ENCODE peak calls at places on chromosome 18, in six cellular contexts. Z is mesenchymal stem cell; J is A549; I is naive thymus-derived CD4-positive, alpha-beta T cell; K is Peyer's patch; A is skeletal muscle cell. P is an unnamed sample.
A peak's percentile ranks its signal among the peaks of the same experiment; 100 is the strongest.

GRCh38 chr18:60372598-60372997 is at the start of gene MC4R:
- DNase-seq in K (no peak), J (peak; percentile 12), Z (peak; percentile 74), A (peak; percentile 72), I (no peak), P (peak; percentile 86)

GRCh38 chr18:489244-490023 is 11.1 kb downstream of the COLEC12 start:
- DNase-seq in I (no peak), K (no peak), Z (peak; percentile 66), A (no peak), J (no peak), P (peak; percentile 57)

GRCh38 chr18:24234850-24235418 is 96.1 kb downstream of the CABYR start:
- DNase-seq in Z (no peak), J (no peak), A (no peak), I (no peak), K (no peak), P (no peak)

GRCh38 chr18:37156330-37156942 is 327.5 kb downstream of the KIAA1328 start:
- DNase-seq in I (no peak), K (no peak), A (no peak), J (no peak), Z (peak; percentile 1), P (no peak)

GRCh38 chr18:79575891-79576685 is 103.5 kb upstream of the CTDP1 start:
- DNase-seq in A (peak; percentile 27), K (peak; percentile 46), I (no peak), Z (no peak), J (no peak), P (peak; percentile 64)

GRCh38 chr18:36352384-36352783 is 54.9 kb downstream of the FHOD3 start:
- DNase-seq in I (no peak), K (no peak), Z (peak; percentile 29), J (no peak), A (peak; percentile 81), P (peak; percentile 90)

GRCh38 chr18:31683968-31684278 is 458 bp downstream of the B4GALT6 start:
- DNase-seq in I (no peak), Z (no peak), K (no peak), J (no peak), A (no peak), P (peak; percentile 35)

GRCh38 chr18:41504316-41504715 is 450.7 kb upstream of the PIK3C3 start:
- DNase-seq in Z (no peak), K (no peak), J (no peak), A (no peak), I (no peak), P (no peak)

GRCh38 chr18:8480506-8481328 is 128.5 kb upstream of the RAB12 start:
- DNase-seq in K (peak; percentile 41), A (no peak), I (no peak), J (peak; percentile 36), Z (peak; percentile 55), P (peak; percentile 74)

GRCh38 chr18:5894613-5895299 is 566 bp downstream of the TMEM200C start:
- DNase-seq in A (no peak), Z (no peak), J (no peak), K (no peak), I (no peak), P (no peak)
- H3K4me3 ChIP-seq in A (peak overlapping the region; percentile 34), Z (peak overlapping the region; percentile 33), J (peak overlapping the region; percentile 45), K (peak overlapping the region; percentile 27), I (no peak overlapping the region), P (peak overlapping the region; percentile 65)

GRCh38 chr18:72866901-72867701 is 686 bp downstream of the NETO1 start:
- DNase-seq in A (no peak), Z (peak; percentile 10), I (no peak), J (no peak), K (no peak), P (peak; percentile 49)
- H3K4me3 ChIP-seq in A (peak overlapping the region; percentile 47), Z (peak overlapping the region; percentile 66), I (no peak overlapping the region), J (peak overlapping the region; percentile 34), K (no peak overlapping the region), P (peak overlapping the region; percentile 65)

GRCh38 chr18:59218018-59218417 is 1.9 kb upstream of the GRP start:
- DNase-seq in J (no peak), K (no peak), A (no peak), I (no peak), Z (no peak), P (no peak)

GRCh38 chr18:59220784-59221765 is 1.1 kb downstream of the GRP start:
- DNase-seq in I (no peak), Z (no peak), A (no peak), J (no peak), K (no peak), P (no peak)

GRCh38 chr18:59220164-59220783 is 316 bp downstream of the GRP start:
- DNase-seq in Z (no peak), K (no peak), I (no peak), J (no peak), A (no peak), P (peak; percentile 3)

GRCh38 chr18:59222341-59222740 is 2.4 kb downstream of the GRP start:
- DNase-seq in K (no peak), I (no peak), A (no peak), Z (no peak), J (no peak), P (no peak)

DNA sequence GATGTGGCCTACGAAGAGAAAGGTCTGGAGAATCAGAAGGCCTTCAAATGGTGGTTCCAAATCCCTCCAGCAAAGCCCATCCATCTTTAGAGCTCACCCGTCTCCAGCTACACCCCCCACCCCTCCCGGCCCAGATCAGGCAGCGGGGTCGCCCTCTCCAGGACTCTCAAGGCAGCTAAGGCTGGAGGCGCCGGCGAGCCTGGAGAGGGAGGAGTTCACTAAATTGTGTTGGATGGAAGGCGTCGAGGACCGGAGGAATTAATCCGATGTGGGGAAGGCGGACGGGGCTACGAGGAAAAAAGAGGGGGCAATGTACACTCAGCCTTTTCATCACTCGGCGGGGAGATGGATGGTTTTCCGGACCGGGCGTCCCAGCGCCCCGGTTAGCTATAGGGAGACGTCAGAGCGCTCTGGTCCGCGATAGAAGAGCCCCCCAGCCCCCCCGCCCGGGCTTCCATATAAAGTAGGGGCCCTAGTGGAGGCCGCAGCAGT is at the start of gene GRP:
- DNase-seq in Z (no peak), I (no peak), K (no peak), J (no peak), A (no peak), P (no peak)
- H3K4me3 ChIP-seq in Z (no peak within 1 kb of the TSS), I (no peak within 1 kb of the TSS), K (no peak within 1 kb of the TSS), J (no peak within 1 kb of the TSS), A (peak within 1 kb of the TSS; percentile 21), P (no peak within 1 kb of the TSS)

DNA sequence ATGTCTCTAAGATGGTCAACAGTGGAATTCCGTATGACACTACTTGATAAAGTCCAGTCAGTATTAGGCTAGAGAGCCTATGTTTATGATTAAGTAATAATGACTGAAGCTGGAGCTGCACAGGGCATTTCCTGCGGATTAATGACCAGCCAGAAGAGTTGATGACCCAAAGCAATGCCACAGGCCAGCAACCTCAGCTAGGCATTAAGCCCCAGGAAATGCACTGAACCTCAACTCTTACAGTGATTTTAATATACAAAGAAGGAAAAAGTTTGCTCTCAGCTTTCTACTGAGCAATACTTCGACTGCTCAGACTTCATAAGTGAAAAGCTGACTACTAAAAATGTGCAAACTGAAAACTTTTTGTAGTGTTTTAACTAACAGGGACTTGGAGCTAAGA is 3.9 kb downstream of the KCTD1 start:
- DNase-seq in I (no peak), K (no peak), J (no peak), A (no peak), Z (peak; percentile 18), P (no peak)
- H3K4me3 ChIP-seq in I (no peak overlapping the region), K (no peak overlapping the region), J (peak overlapping the region; percentile 91), A (no peak overlapping the region), Z (no peak overlapping the region), P (no peak overlapping the region)

DNA sequence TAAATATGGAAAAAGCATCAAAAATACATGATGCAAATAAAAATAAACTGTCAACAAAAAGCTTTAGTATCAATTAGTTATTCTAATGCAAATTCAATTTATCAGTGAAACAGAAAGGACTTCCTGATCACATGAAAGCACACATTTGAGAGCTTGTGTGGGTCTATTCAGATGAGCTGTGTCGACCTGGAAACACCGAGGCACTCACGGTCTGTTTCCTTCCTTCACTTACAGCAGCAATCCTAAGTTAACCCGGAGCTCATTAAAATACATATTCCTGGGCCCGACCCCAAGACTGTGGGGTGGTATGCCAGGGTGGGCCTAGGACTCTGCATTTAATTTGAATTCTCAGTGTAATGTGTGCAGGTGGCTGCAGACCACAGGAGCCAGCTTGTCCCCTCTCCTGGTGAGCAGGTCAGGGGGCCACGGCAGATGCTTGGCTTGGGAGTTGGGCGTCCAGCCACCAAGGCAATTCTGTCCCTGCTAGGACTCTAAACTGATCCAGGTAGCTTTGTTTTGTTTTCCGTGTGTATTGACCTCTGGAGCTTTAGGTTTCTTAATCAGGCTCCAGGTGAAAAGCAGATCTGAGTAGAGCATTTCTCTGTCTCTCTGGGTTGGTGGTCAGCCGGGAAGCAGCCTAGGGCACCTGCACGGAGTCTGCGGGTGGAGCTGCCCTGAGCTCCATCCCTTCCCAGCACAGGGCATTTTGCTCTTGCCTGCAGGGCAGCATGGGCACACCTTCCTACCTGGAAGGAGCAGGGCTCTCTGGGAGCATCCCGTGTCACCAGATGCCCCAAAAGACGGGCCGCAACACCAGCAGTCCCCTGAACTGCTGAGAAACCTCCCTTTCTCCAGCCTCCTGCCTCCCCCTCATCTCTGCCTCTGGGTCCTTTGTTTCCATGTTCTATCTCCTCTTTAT is 9.0 kb downstream of the MBP start:
- DNase-seq in Z (no peak), J (no peak), A (no peak), K (peak; percentile 48), I (no peak), P (no peak)
- H3K4me3 ChIP-seq in Z (no peak overlapping the region), J (no peak overlapping the region), A (no peak overlapping the region), K (no peak overlapping the region), I (peak overlapping the region; percentile 31), P (no peak overlapping the region)

GRCh38 chr18:3661121-3661520 is 211.1 kb downstream of the TGIF1 start:
- DNase-seq in A (no peak), I (no peak), J (no peak), K (no peak), Z (no peak), P (no peak)

GRCh38 chr18:3663870-3664512 is 214.0 kb downstream of the TGIF1 start:
- DNase-seq in A (no peak), I (no peak), J (no peak), Z (no peak), K (no peak), P (no peak)

GRCh38 chr18:3661989-3662388 is 212.0 kb downstream of the TGIF1 start:
- DNase-seq in J (no peak), Z (no peak), I (no peak), K (no peak), A (no peak), P (no peak)

GRCh38 chr18:3658529-3658928 is 208.6 kb downstream of the TGIF1 start:
- DNase-seq in Z (no peak), A (no peak), I (no peak), J (no peak), K (no peak), P (no peak)

DNA sequence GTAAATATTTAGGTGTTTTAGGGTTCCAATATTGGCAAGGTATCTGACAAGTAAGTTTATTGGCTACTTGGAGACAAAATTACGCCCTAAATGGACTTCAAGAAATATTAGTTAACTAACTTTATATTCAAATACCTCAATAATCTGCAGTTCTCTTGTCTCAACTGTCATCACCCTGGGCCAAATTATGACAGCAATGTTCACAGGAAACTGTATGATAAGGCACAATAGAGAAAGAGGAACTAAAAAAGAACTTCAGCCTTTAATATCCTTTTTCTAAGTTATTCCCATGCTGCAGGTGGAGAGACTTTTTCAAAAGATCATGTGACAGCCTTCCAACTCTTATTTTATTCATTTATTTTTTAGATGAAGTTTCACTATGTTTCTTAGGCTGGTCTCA is 210.7 kb downstream of the TGIF1 start:
- DNase-seq in A (no peak), K (no peak), I (no peak), Z (no peak), J (no peak), P (no peak)
- H3K4me3 ChIP-seq in A (no peak overlapping the region), K (no peak overlapping the region), I (no peak overlapping the region), Z (no peak overlapping the region), J (no peak overlapping the region), P (no peak overlapping the region)

P was measured in astrocyte of the spinal cord.